ENCODE peak calls at places on chromosomes 13 and 19, in five cellular contexts. J, H, K, B and Z are unnamed samples.

GRCh38 chr13:48411281-48412099 is 1.4 kb downstream of the LPAR6 start:
- ATAC-seq in J (peak; percentile 79), H (no peak), K (no peak), B (no peak), Z (no peak)

GRCh38 chr19:46426035-46426505 is 2.7 kb downstream of the PNMA8C start:
- ATAC-seq in J (no peak), H (peak; percentile 57), K (peak; percentile 42), B (peak; percentile 22), Z (no peak)

GRCh38 chr19:31167695-31168094 is 181.5 kb downstream of the TSHZ3 start:
- ATAC-seq in J (no peak), H (no peak), K (no peak), B (no peak), Z (no peak)

GRCh38 chr13:74305876-74306275 is 171.7 kb upstream of the KLF12 start:
- ATAC-seq in J (no peak), H (no peak), K (no peak), B (no peak), Z (no peak)

GRCh38 chr19:6935069-6935468 is 47.7 kb downstream of the ADGRE1 start:
- ATAC-seq in J (no peak), H (no peak), K (no peak), B (no peak), Z (no peak)

GRCh38 chr19:51142119-51142518 is at the start of gene SIGLEC7:
- ATAC-seq in J (no peak), H (no peak), K (no peak), B (no peak), Z (peak; percentile 70)

GRCh38 chr19:31138077-31138476 is 211.2 kb downstream of the TSHZ3 start:
- ATAC-seq in J (no peak), H (no peak), K (no peak), B (no peak), Z (no peak)

GRCh38 chr19:32337176-32337808 is 8.1 kb upstream of the ZNF507 start:
- ATAC-seq in J (no peak), H (no peak), K (no peak), B (no peak), Z (no peak)

GRCh38 chr13:98513837-98514236 is 63.1 kb downstream of the STK24 start:
- ATAC-seq in J (no peak), H (no peak), K (no peak), B (no peak), Z (no peak)

GRCh38 chr13:76965759-76966421 is 17.6 kb downstream of the ACOD1 start:
- ATAC-seq in J (no peak), H (peak; percentile 30), K (peak; percentile 40), B (peak; percentile 45), Z (peak; percentile 34)

GRCh38 chr19:17575871-17576757 is 20.7 kb downstream of the COLGALT1 start:
- ATAC-seq in J (no peak), H (no peak), K (no peak), B (peak; percentile 82), Z (no peak)

GRCh38 chr13:36175621-36176020 is 38.7 kb downstream of the SOHLH2 start:
- ATAC-seq in J (no peak), H (no peak), K (no peak), B (no peak), Z (no peak)

GRCh38 chr19:38812841-38813320 is at the start of gene LGALS4:
- ATAC-seq in J (no peak), H (peak; percentile 45), K (peak; percentile 54), B (no peak), Z (no peak)

GRCh38 chr19:55930996-55931515 is 1.1 kb downstream of the NLRP13 start:
- ATAC-seq in J (no peak), H (no peak), K (no peak), B (no peak), Z (no peak)

GRCh38 chr19:18519962-18520847 is 1.7 kb downstream of the ELL start:
- ATAC-seq in J (peak; percentile 51), H (peak; percentile 55), K (peak; percentile 3), B (peak; percentile 56), Z (no peak)

GRCh38 chr13:99326012-99326411 is 18.8 kb upstream of the GPR183 start:
- ATAC-seq in J (peak; percentile 9), H (no peak), K (no peak), B (no peak), Z (no peak)

GRCh38 chr13:23724196-23724970 is 154.2 kb downstream of the TNFRSF19 start:
- ATAC-seq in J (no peak), H (no peak), K (no peak), B (no peak), Z (no peak)

GRCh38 chr13:113105032-113105993 is at the start of gene F7:
- ATAC-seq in J (no peak), H (peak; percentile 73), K (no peak), B (peak; percentile 53), Z (no peak)

GRCh38 chr13:113106053-113106452 is 462 bp downstream of the F7 start:
- ATAC-seq in J (no peak), H (peak; percentile 4), K (no peak), B (no peak), Z (no peak)

GRCh38 chr13:113106666-113107065 is 1.1 kb downstream of the F7 start:
- ATAC-seq in J (no peak), H (no peak), K (no peak), B (no peak), Z (no peak)

GRCh38 chr13:113102727-113103126 is 2.9 kb upstream of the F7 start:
- ATAC-seq in J (no peak), H (no peak), K (no peak), B (no peak), Z (no peak)

GRCh38 chr13:113103646-113104045 is 1.9 kb upstream of the F7 start:
- ATAC-seq in J (no peak), H (no peak), K (peak; percentile 42), B (no peak), Z (no peak)
- TF ChIP-seq POLR2A in J (no peak), H (no peak), K (no peak), B (no peak), Z (no peak)

DNA sequence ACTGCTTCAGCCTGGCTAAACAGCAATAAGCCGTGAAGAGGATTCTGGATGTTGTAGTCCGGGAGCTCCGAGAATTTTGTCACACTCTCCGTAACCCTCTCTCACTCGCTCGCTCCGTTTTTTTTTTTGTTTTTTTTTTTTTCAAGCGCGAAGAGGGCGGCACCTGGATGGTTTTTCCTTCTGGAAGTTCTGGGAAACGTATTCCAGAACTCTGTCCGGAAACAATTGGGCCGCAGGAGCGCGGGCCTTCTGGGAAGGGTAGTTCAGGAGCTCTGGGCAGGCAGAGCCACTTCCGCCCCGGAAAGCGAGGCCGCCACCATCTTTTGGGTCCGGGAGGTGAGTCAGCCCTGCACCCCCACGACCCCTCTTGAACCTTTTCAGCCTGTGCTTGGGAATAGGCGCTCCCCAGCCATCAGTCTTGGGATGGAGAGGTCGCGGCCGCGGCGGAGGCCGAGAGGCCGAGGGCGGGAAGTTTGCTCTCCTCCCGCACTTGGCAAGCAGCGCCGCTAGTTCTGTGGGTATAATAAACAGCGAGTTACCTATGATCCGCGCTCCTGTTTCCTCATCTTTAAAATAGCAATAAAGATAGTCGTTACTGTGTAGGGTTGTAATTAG is at the start of gene ZNF227:
- ATAC-seq in J (peak; percentile 98), H (peak; percentile 98), K (peak; percentile 97), B (peak; percentile 99), Z (peak; percentile 99)
- TF ChIP-seq EP300 in J (no peak), H (no peak), K (no peak), B (no peak), Z (no peak)

GRCh38 chr19:1651548-1652394 is 644 bp downstream of the TCF3 start:
- ATAC-seq in J (no peak), H (no peak), K (no peak), B (peak; percentile 50), Z (no peak)
- TF ChIP-seq POLR2A in J (peak; percentile 54), H (no peak), K (no peak), B (no peak), Z (no peak)

GRCh38 chr13:88000239-88000638 is 329.1 kb downstream of the SLITRK5 start:
- ATAC-seq in J (no peak), H (no peak), K (peak; percentile 22), B (no peak), Z (peak; percentile 15)
- TF ChIP-seq EP300 in J (no peak), H (no peak), K (no peak), B (no peak), Z (no peak)

DNA sequence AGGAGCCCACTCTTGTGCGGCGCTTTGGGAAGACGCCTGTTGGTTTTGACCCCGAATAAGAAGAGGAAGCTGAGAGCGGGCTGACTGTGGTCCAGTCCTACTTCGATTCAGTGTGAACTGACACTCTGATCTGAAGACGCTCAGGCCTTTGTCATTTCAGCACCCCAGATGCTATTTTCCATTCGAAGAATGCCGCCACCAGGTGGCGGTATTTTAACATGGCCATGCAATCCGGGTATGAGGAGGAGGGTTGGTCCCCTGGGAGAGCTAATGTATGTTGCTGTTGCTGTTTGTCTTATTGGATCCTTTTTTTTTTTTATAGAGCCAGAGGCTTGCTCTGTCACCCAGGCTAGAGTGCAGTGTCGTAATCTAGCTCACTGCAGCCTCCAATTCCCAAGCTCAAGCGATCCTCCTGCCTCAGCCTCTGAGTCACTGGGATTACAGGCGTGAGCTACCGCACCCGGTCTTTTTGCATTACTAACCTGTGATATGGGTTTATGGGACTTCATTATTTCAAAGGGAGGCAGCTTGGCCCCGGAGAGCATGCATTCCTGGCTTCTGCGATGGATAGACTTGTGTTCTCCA is 803 bp upstream of the TIMM44 start:
- ATAC-seq in J (peak; percentile 67), H (peak; percentile 84), K (peak; percentile 82), B (peak; percentile 74), Z (peak; percentile 57)
- TF ChIP-seq POLR2A in J (no peak), H (no peak), K (no peak), B (no peak), Z (no peak)

GRCh38 chr19:54208784-54209057 is 8.1 kb downstream of the RPS9 start:
- ATAC-seq in J (peak; percentile 3), H (peak; percentile 17), K (no peak), B (peak; percentile 2), Z (no peak)

GRCh38 chr19:54207908-54208783 is 7.5 kb downstream of the RPS9 start:
- ATAC-seq in J (peak; percentile 62), H (peak; percentile 12), K (peak; percentile 81), B (peak; percentile 74), Z (peak; percentile 71)

GRCh38 chr19:54211214-54211613 is 10.6 kb downstream of the RPS9 start:
- ATAC-seq in J (no peak), H (peak; percentile 4), K (no peak), B (no peak), Z (no peak)

GRCh38 chr19:54209058-54209747 is 8.5 kb downstream of the RPS9 start:
- ATAC-seq in J (peak; percentile 15), H (peak; percentile 57), K (peak; percentile 5), B (peak; percentile 5), Z (peak; percentile 10)

DNA sequence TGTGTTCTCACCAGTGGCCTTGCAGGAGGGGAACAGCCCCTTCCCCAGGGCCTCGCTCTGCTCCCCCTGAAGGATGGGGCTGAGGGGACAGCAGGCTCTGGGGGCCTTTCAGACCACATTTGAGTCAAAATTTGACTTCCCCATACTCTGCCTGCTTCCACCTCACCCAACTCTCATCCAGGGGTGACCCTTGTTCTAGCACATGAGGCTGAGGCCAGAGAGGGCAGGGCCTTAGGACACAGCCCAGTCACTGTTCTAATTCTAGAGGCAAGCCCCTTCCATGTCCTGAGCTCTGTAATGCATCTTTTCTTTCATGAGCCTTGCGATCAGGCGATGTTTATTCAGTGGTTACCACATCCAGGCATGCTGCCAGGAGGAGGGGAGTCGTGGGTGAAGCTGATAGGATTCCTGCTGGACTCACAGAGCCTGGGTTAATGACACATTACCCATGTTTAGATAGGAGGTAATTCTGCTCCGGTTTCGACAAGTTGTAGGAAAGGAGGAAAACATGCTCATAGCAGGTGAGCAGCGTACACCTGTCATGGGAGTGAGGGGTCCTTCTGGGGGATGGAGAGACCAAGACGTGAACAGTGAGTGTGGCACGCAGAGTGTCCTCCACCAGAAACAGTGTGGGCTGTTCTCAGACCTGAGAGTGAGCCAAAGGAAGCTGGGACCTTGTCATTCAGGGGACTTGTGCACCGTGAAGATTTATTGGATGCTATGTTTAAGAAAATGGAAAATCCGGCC is 9.3 kb downstream of the RPS9 start:
- ATAC-seq in J (peak; percentile 21), H (peak; percentile 60), K (peak; percentile 88), B (peak; percentile 63), Z (peak; percentile 84)
- TF ChIP-seq EP300 in J (no peak), H (no peak), K (no peak), B (peak; percentile 84), Z (no peak)